ENCODE peak calls at places on chromosome 16, in five cellular contexts. One of them, this sample, is unnamed.

GRCh38 chr16:16033208-16033717 is 83.8 kb downstream of the ABCC1 start:
- DNase-seq in sigmoid colon: no peak
- DNase-seq in GM06990: no peak
- DNase-seq in colonic mucosa: no peak
- DNase-seq in spleen: no peak
- DNase-seq in this sample: no peak

GRCh38 chr16:17205279-17206139 is 265.3 kb downstream of the XYLT1 start:
- DNase-seq in sigmoid colon: no peak
- DNase-seq in GM06990: no peak
- DNase-seq in colonic mucosa: no peak
- DNase-seq in spleen: no peak
- DNase-seq in this sample: no peak

GRCh38 chr16:75789237-75789636 is 62.9 kb upstream of the CPHXL start:
- DNase-seq in sigmoid colon: no peak
- DNase-seq in GM06990: no peak
- DNase-seq in colonic mucosa: no peak
- DNase-seq in spleen: no peak
- DNase-seq in this sample: no peak

GRCh38 chr16:69310479-69311114 is 553 bp upstream of the VPS4A start:
- DNase-seq in sigmoid colon: no peak
- DNase-seq in GM06990: no peak
- DNase-seq in colonic mucosa: no peak
- DNase-seq in spleen: no peak
- DNase-seq in this sample: no peak

GRCh38 chr16:67426950-67427349 is 4.0 kb upstream of the HSD11B2 start:
- DNase-seq in sigmoid colon: no peak
- DNase-seq in GM06990: no peak
- DNase-seq in colonic mucosa: no peak
- DNase-seq in spleen: no peak
- DNase-seq in this sample: no peak

GRCh38 chr16:74877706-74878105 is 103.1 kb upstream of the FA2H start:
- DNase-seq in sigmoid colon: no peak
- DNase-seq in GM06990: no peak
- DNase-seq in colonic mucosa: no peak
- DNase-seq in spleen: no peak
- DNase-seq in this sample: no peak

GRCh38 chr16:85498607-85499006 is 114.5 kb upstream of the GSE1 start:
- DNase-seq in sigmoid colon: no peak
- DNase-seq in GM06990: peak
- DNase-seq in colonic mucosa: no peak
- DNase-seq in spleen: peak
- DNase-seq in this sample: no peak

GRCh38 chr16:87333101-87333500 is 15.9 kb upstream of the C16orf95 start:
- DNase-seq in sigmoid colon: no peak
- DNase-seq in GM06990: no peak
- DNase-seq in colonic mucosa: no peak
- DNase-seq in spleen: peak
- DNase-seq in this sample: no peak

GRCh38 chr16:89048871-89049422 is 44.7 kb upstream of the ACSF3 start:
- DNase-seq in sigmoid colon: peak
- DNase-seq in GM06990: no peak
- DNase-seq in colonic mucosa: no peak
- DNase-seq in spleen: peak
- DNase-seq in this sample: no peak

GRCh38 chr16:48556913-48557351 is 53.0 kb downstream of the N4BP1 start:
- DNase-seq in sigmoid colon: no peak
- DNase-seq in GM06990: no peak
- DNase-seq in colonic mucosa: no peak
- DNase-seq in spleen: no peak
- DNase-seq in this sample: no peak

GRCh38 chr16:9787717-9788116 is 394.5 kb downstream of the GRIN2A start:
- DNase-seq in sigmoid colon: no peak
- DNase-seq in GM06990: no peak
- DNase-seq in colonic mucosa: no peak
- DNase-seq in spleen: no peak
- DNase-seq in this sample: no peak

GRCh38 chr16:31177136-31177535 is 2.8 kb upstream of the FUS start:
- DNase-seq in sigmoid colon: no peak
- DNase-seq in GM06990: no peak
- DNase-seq in colonic mucosa: no peak
- DNase-seq in spleen: no peak
- DNase-seq in this sample: peak

GRCh38 chr16:29818082-29818481 is 2.1 kb downstream of the PAGR1 start:
- DNase-seq in sigmoid colon: no peak
- DNase-seq in GM06990: no peak
- DNase-seq in colonic mucosa: no peak
- DNase-seq in spleen: no peak
- DNase-seq in this sample: no peak

GRCh38 chr16:3161235-3162018 is 26.6 kb upstream of the OR1F1 start:
- DNase-seq in sigmoid colon: peak
- DNase-seq in GM06990: no peak
- DNase-seq in colonic mucosa: peak
- DNase-seq in spleen: peak
- DNase-seq in this sample: no peak

GRCh38 chr16:26345951-26346350 is 654.2 kb downstream of the HS3ST4 start:
- DNase-seq in sigmoid colon: no peak
- DNase-seq in GM06990: no peak
- DNase-seq in colonic mucosa: no peak
- DNase-seq in spleen: no peak
- DNase-seq in this sample: no peak

GRCh38 chr16:65895906-65896305 is 470.6 kb upstream of the CDH5 start:
- DNase-seq in sigmoid colon: no peak
- DNase-seq in GM06990: no peak
- DNase-seq in colonic mucosa: no peak
- DNase-seq in spleen: no peak
- DNase-seq in this sample: no peak

GRCh38 chr16:81106826-81107503 is 10.8 kb upstream of the GCSH start:
- DNase-seq in sigmoid colon: no peak
- DNase-seq in GM06990: no peak
- DNase-seq in colonic mucosa: no peak
- DNase-seq in spleen: peak
- DNase-seq in this sample: no peak

GRCh38 chr16:25893332-25893731 is 201.6 kb downstream of the HS3ST4 start:
- DNase-seq in sigmoid colon: no peak
- DNase-seq in GM06990: no peak
- DNase-seq in colonic mucosa: no peak
- DNase-seq in spleen: no peak
- DNase-seq in this sample: no peak

GRCh38 chr16:67150833-67151396 is at the start of gene B3GNT9:
- DNase-seq in sigmoid colon: peak
- DNase-seq in GM06990: peak
- DNase-seq in colonic mucosa: peak
- DNase-seq in spleen: peak
- DNase-seq in this sample: no peak

GRCh38 chr16:5838725-5839124 is 741.1 kb upstream of the EEF2KMT start:
- DNase-seq in sigmoid colon: no peak
- DNase-seq in GM06990: no peak
- DNase-seq in colonic mucosa: no peak
- DNase-seq in spleen: no peak
- DNase-seq in this sample: no peak

GRCh38 chr16:90077240-90077756 is at the start of gene PRDM7:
- DNase-seq in sigmoid colon: peak
- DNase-seq in GM06990: peak
- DNase-seq in colonic mucosa: peak
- DNase-seq in spleen: peak
- DNase-seq in this sample: peak

GRCh38 chr16:3012828-3013420 is at the start of gene CLDN9:
- DNase-seq in sigmoid colon: no peak
- DNase-seq in GM06990: no peak
- DNase-seq in colonic mucosa: peak
- DNase-seq in spleen: no peak
- DNase-seq in this sample: no peak

GRCh38 chr16:14454391-14454790 is 175.7 kb downstream of the PARN start:
- DNase-seq in sigmoid colon: no peak
- DNase-seq in GM06990: no peak
- DNase-seq in colonic mucosa: no peak
- DNase-seq in spleen: no peak
- DNase-seq in this sample: no peak

GRCh38 chr16:84806256-84806889 is 13.4 kb upstream of the CRISPLD2 start:
- DNase-seq in sigmoid colon: peak
- DNase-seq in GM06990: peak
- DNase-seq in colonic mucosa: no peak
- DNase-seq in spleen: peak
- DNase-seq in this sample: no peak

GRCh38 chr16:47142469-47143328 is 1.0 kb downstream of the NETO2 start:
- DNase-seq in sigmoid colon: no peak
- DNase-seq in GM06990: peak
- DNase-seq in colonic mucosa: peak
- DNase-seq in spleen: peak
- DNase-seq in this sample: no peak

GRCh38 chr16:86508947-86509758 is 1.2 kb upstream of the FOXF1 start:
- DNase-seq in sigmoid colon: peak
- DNase-seq in GM06990: peak
- DNase-seq in colonic mucosa: peak
- DNase-seq in spleen: no peak
- DNase-seq in this sample: no peak

GRCh38 chr16:23155445-23156049 is 6.3 kb upstream of the USP31 start:
- DNase-seq in sigmoid colon: no peak
- DNase-seq in GM06990: no peak
- DNase-seq in colonic mucosa: no peak
- DNase-seq in spleen: no peak
- DNase-seq in this sample: no peak

GRCh38 chr16:87108941-87109340 is 208.3 kb downstream of the C16orf95 start:
- DNase-seq in sigmoid colon: peak
- DNase-seq in GM06990: no peak
- DNase-seq in colonic mucosa: no peak
- DNase-seq in spleen: no peak
- DNase-seq in this sample: no peak

GRCh38 chr16:30186444-30186781 is 3.0 kb downstream of the CORO1A start:
- DNase-seq in sigmoid colon: no peak
- DNase-seq in GM06990: no peak
- DNase-seq in colonic mucosa: no peak
- DNase-seq in spleen: no peak
- DNase-seq in this sample: no peak

GRCh38 chr16:79864781-79865391 is 264.3 kb upstream of the MAF start:
- DNase-seq in sigmoid colon: no peak
- DNase-seq in GM06990: no peak
- DNase-seq in colonic mucosa: no peak
- DNase-seq in spleen: no peak
- DNase-seq in this sample: no peak

GRCh38 chr16:82769845-82770244 is 143.1 kb downstream of the CDH13 start:
- DNase-seq in sigmoid colon: no peak
- DNase-seq in GM06990: no peak
- DNase-seq in colonic mucosa: no peak
- DNase-seq in spleen: no peak
- DNase-seq in this sample: no peak

GRCh38 chr16:67872631-67873434 is at the start of gene EDC4:
- DNase-seq in sigmoid colon: peak
- DNase-seq in GM06990: peak
- DNase-seq in colonic mucosa: peak
- DNase-seq in spleen: peak
- DNase-seq in this sample: peak

GRCh38 chr16:4501071-4501478 is 24.9 kb downstream of the HMOX2 start:
- DNase-seq in sigmoid colon: no peak
- DNase-seq in GM06990: no peak
- DNase-seq in colonic mucosa: no peak
- DNase-seq in spleen: no peak
- DNase-seq in this sample: no peak
- H3K4me3 ChIP-seq in sigmoid colon: no peak
- H3K4me3 ChIP-seq in GM06990: no peak
- H3K4me3 ChIP-seq in colonic mucosa: no peak
- H3K4me3 ChIP-seq in spleen: no peak
- H3K4me3 ChIP-seq in this sample: no peak

GRCh38 chr16:11610121-11610505 is 23.4 kb upstream of the LITAF start:
- DNase-seq in sigmoid colon: no peak
- DNase-seq in GM06990: no peak
- DNase-seq in colonic mucosa: no peak
- DNase-seq in spleen: peak
- DNase-seq in this sample: no peak
- H3K4me3 ChIP-seq in sigmoid colon: no peak
- H3K4me3 ChIP-seq in GM06990: no peak
- H3K4me3 ChIP-seq in colonic mucosa: no peak
- H3K4me3 ChIP-seq in spleen: no peak
- H3K4me3 ChIP-seq in this sample: no peak

GRCh38 chr16:19810817-19811731 is 73.6 kb downstream of the GPRC5B start:
- DNase-seq in sigmoid colon: peak
- DNase-seq in GM06990: no peak
- DNase-seq in colonic mucosa: no peak
- DNase-seq in spleen: no peak
- DNase-seq in this sample: no peak
- H3K4me3 ChIP-seq in sigmoid colon: no peak
- H3K4me3 ChIP-seq in GM06990: no peak
- H3K4me3 ChIP-seq in colonic mucosa: no peak
- H3K4me3 ChIP-seq in spleen: no peak
- H3K4me3 ChIP-seq in this sample: no peak

DNA sequence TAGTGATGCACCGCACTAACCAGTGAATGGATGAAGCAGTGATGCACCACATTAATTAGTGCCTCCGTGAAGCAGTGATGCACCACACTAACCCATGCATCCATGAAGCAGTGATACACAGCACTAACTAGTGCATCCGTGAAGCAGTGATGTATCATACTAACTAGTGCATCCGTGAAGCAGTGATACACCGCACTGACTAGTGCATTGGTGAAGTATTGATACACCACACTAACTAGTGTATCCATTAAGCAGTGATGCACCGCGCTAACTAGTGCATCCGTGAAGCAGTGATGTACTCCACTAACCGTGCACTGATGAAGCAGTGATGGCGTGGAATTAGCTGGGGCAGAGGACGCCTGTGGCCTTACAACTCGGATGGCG is 80.6 kb upstream of the NKD1 start:
- DNase-seq in sigmoid colon: no peak
- DNase-seq in GM06990: no peak
- DNase-seq in colonic mucosa: no peak
- DNase-seq in spleen: no peak
- DNase-seq in this sample: no peak
- H3K4me3 ChIP-seq in sigmoid colon: no peak
- H3K4me3 ChIP-seq in GM06990: no peak
- H3K4me3 ChIP-seq in colonic mucosa: peak
- H3K4me3 ChIP-seq in spleen: no peak
- H3K4me3 ChIP-seq in this sample: no peak

GRCh38 chr16:57134982-57135381 is 42.6 kb downstream of the CPNE2 start:
- DNase-seq in sigmoid colon: no peak
- DNase-seq in GM06990: no peak
- DNase-seq in colonic mucosa: peak
- DNase-seq in spleen: peak
- DNase-seq in this sample: peak
- H3K4me3 ChIP-seq in sigmoid colon: no peak
- H3K4me3 ChIP-seq in GM06990: no peak
- H3K4me3 ChIP-seq in colonic mucosa: no peak
- H3K4me3 ChIP-seq in spleen: no peak
- H3K4me3 ChIP-seq in this sample: peak

GRCh38 chr16:1412847-1413246 is 1.7 kb downstream of the UNKL start:
- DNase-seq in sigmoid colon: no peak
- DNase-seq in GM06990: no peak
- DNase-seq in colonic mucosa: no peak
- DNase-seq in spleen: no peak
- DNase-seq in this sample: no peak
- H3K4me3 ChIP-seq in sigmoid colon: no peak
- H3K4me3 ChIP-seq in GM06990: no peak
- H3K4me3 ChIP-seq in colonic mucosa: no peak
- H3K4me3 ChIP-seq in spleen: no peak
- H3K4me3 ChIP-seq in this sample: no peak

DNA sequence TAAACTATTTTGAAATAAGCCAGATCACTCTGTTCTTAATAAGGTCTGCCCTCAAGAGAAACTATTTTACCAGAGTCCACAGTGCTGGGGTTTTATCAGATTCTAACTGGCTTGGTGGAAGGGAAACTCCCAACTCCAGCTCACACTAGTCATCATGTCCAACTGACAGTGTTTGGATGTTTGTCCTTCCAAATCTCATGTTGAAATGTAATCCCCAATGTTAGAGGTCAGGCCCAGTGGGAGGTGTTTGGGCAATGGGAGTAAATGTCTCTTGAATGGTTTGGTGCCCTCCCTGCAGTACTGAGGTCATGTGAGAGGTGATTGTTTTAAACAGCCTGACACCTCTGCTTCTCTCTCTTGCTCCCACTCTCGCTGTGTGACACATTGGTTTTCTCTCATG is 1301.0 kb upstream of the CDH8 start:
- DNase-seq in sigmoid colon: no peak
- DNase-seq in GM06990: no peak
- DNase-seq in colonic mucosa: no peak
- DNase-seq in spleen: no peak
- DNase-seq in this sample: no peak
- H3K4me3 ChIP-seq in sigmoid colon: no peak
- H3K4me3 ChIP-seq in GM06990: no peak
- H3K4me3 ChIP-seq in colonic mucosa: no peak
- H3K4me3 ChIP-seq in spleen: no peak
- H3K4me3 ChIP-seq in this sample: no peak